ENCODE peak calls at places on chromosomes 6 and 20, in four cellular contexts. I, O, N and B are unnamed samples.

GRCh38 chr6:56399250-56399671 is 151.9 kb upstream of the COL21A1 start:
- DNase-seq in N (no peak), I (no peak), O (no peak), B (peak; percentile 49)

GRCh38 chr6:11317885-11318771 is 85.7 kb upstream of the NEDD9 start:
- DNase-seq in I (no peak), N (peak; percentile 56), O (peak; percentile 40), B (peak; percentile 91)

GRCh38 chr20:25050501-25051350 is 7.2 kb downstream of the ACSS1 start:
- DNase-seq in I (no peak), N (no peak), O (no peak), B (no peak)

GRCh38 chr20:63625771-63626423 is 1.0 kb downstream of the GMEB2 start:
- DNase-seq in O (no peak), N (no peak), I (no peak), B (peak; percentile 56)

GRCh38 chr6:7542878-7543394 is 1.5 kb downstream of the DSP start:
- DNase-seq in N (no peak), I (no peak), O (no peak), B (peak; percentile 94)

GRCh38 chr6:99016355-99016754 is 68.6 kb upstream of the FBXL4 start:
- DNase-seq in N (no peak), O (no peak), I (no peak), B (no peak)

GRCh38 chr6:129753422-129753821 is 43.4 kb upstream of the ARHGAP18 start:
- DNase-seq in N (no peak), I (no peak), O (no peak), B (no peak)

GRCh38 chr6:42140051-42140450 is 2.4 kb downstream of the C6orf132 start:
- DNase-seq in N (no peak), I (no peak), O (no peak), B (peak; percentile 74)

GRCh38 chr6:156395276-156395675 is 381.9 kb upstream of the ARID1B start:
- DNase-seq in N (no peak), O (no peak), I (no peak), B (no peak)

GRCh38 chr20:59082077-59082740 is 39.6 kb upstream of the PRELID3B start:
- DNase-seq in I (no peak), N (no peak), O (no peak), B (no peak)

DNA sequence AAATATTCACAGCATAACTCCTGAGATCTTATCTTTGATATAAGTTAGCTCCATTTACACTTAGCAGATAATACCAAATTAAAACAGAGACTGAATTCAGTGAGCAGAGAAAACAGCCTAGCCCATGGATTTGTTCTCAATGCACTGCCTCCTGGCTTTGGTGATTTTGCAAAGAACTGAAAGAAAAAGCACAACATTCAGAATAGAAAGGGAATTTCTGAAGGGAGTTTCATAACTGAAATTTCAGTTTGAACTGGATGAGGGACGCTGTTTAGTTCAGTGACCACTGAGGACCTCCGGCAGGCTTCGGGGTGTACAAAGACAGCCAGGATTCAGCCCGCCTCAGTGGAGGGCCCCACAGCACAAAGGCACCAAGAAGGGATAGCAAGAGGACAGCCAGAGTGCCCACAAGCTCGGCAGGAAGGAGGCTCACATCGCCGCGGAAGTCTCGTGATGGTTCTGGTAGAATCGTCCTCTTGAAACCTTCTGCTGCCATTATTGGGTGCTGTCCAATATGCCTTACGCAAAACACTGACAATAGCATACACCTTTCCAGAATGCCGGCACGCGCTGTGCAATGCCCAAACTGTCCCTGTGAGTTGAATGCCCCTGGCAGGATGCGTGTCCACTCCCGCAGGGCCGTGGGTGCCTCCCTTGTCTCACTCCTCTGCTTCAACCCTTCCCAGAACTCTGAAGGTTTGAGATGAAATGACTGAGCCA is 9.7 kb upstream of the IRF4 start:
- DNase-seq in N (no peak), I (no peak), O (no peak), B (no peak)
- H3K9me3 ChIP-seq in N (no peaks in the 10 kb centered on the region), I (no peaks in the 10 kb centered on the region), O (no peaks in the 10 kb centered on the region), B (no peaks in the 10 kb centered on the region)

GRCh38 chr20:3696745-3697587 is 15.2 kb upstream of the ADAM33 start:
- DNase-seq in N (no peak), O (no peak), I (no peak), B (no peak)

GRCh38 chr20:3694864-3695263 is 13.1 kb upstream of the ADAM33 start:
- DNase-seq in O (no peak), N (no peak), I (no peak), B (no peak)

GRCh38 chr20:3697588-3698235 is 14.7 kb downstream of the SIGLEC1 start:
- DNase-seq in O (no peak), N (no peak), I (no peak), B (no peak)

GRCh38 chr20:3698511-3699436 is 13.6 kb downstream of the SIGLEC1 start:
- DNase-seq in I (no peak), O (no peak), N (no peak), B (no peak)

GRCh38 chr20:3696200-3696599 is 14.4 kb upstream of the ADAM33 start:
- DNase-seq in N (no peak), I (no peak), O (no peak), B (no peak)
- TF ChIP-seq CTCF in N (no peak), I (no peak), O (no peak), B (peak; percentile 21)

DNA sequence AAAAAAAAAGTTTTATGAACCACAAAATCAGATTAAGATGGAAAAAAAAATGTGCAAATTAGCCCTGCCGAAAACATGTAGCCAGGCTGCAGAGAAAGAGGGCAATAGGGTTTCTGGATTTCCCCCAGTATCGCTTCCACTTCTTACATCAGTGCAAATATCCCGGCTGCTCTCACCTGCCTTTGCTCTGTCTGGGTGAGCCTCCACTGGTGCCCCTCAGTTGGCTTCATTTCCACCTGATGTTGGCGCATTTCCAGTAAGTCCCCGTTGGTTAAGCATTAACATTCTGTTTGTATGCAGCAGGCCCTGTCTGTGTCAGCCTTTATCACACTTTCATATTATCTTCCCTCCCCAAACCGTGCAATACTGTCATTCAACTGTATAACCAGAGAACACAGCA is 215.1 kb downstream of the CBLN4 start:
- DNase-seq in I (no peak), O (no peak), N (no peak), B (no peak)
- H3K9me3 ChIP-seq in I (no peaks in the 10 kb centered on the region), O (no peaks in the 10 kb centered on the region), N (no peaks in the 10 kb centered on the region), B (no peaks in the 10 kb centered on the region)

GRCh38 chr20:1438361-1438760 is 28.3 kb downstream of the NSFL1C start:
- DNase-seq in N (no peak), I (no peak), O (no peak), B (no peak)

GRCh38 chr20:1442304-1442703 is 24.3 kb downstream of the NSFL1C start:
- DNase-seq in N (no peak), O (no peak), I (no peak), B (no peak)

GRCh38 chr20:1437222-1437904 is 29.3 kb downstream of the NSFL1C start:
- DNase-seq in I (no peak), O (peak; percentile 49), N (no peak), B (peak; percentile 81)

GRCh38 chr20:1441133-1441532 is 25.5 kb downstream of the NSFL1C start:
- DNase-seq in O (no peak), N (no peak), I (no peak), B (no peak)

GRCh38 chr20:1440024-1440423 is 26.6 kb downstream of the NSFL1C start:
- DNase-seq in N (no peak), I (no peak), O (no peak), B (no peak)
- TF ChIP-seq CTCF in N (no peak), I (no peak), O (no peak), B (no peak)

GRCh38 chr20:31239139-31239538 is 18.3 kb upstream of the DEFB115 start:
- DNase-seq in I (no peak), N (no peak), O (no peak), B (no peak)
- H3K9me3 ChIP-seq in I (peaks cover 3% of the 10 kb centered on the region), N (no peaks in the 10 kb centered on the region), O (peaks cover 15% of the 10 kb centered on the region), B (peaks cover 69% of the 10 kb centered on the region)

DNA sequence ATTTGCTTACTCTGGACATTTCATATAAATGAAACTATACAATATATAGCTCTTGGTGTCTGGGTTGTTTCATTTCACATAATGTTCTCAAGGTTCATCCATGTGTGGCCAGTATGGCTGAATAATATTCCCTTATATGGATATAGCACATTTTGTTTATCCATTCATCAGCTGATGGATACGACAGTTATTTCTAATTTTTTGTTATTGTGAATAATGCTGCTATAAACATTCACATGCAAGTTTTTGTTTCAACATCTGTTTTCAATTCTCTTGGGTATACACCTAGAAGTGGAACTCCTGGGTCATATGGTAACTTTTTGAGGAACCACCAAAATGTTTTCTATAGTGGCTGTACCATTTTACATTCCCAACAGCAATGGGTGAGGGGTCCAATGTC is 101.1 kb downstream of the CDK19 start:
- DNase-seq in I (no peak), O (no peak), N (no peak), B (no peak)
- TF ChIP-seq CTCF in I (no peak), O (no peak), N (no peak), B (no peak)